ENCODE peak calls at places on chromosomes 11 and 22, in seven cellular contexts. O is erythroblast, Q is GM12878, H is A549, F is lower leg skin, G is ovary, T is Peyer's patch. Z is an unnamed sample.

GRCh38 chr11:119432484-119433368 is 9.8 kb upstream of the THY1 start:
- DNase-seq in O (no peak), Q (no peak), H (no peak), F (no peak), G (no peak), T (no peak), Z (no peak)

GRCh38 chr11:97557399-97557798 is 1167.6 kb downstream of the JRKL start:
- DNase-seq in O (peak; percentile 21), Q (no peak), H (no peak), F (no peak), G (no peak), T (no peak), Z (no peak)

GRCh38 chr11:74057251-74058151 is 48.6 kb upstream of the UCP3 start:
- DNase-seq in O (peak; percentile 48), Q (no peak), H (peak; percentile 29), F (no peak), G (no peak), T (no peak), Z (peak; percentile 38)

GRCh38 chr11:68838572-68838964 is 3.1 kb downstream of the CPT1A start:
- DNase-seq in O (peak; percentile 64), Q (no peak), H (no peak), F (no peak), G (peak; percentile 67), T (peak; percentile 31), Z (no peak)

GRCh38 chr22:45923812-45924211 is 53.1 kb downstream of the WNT7B start:
- DNase-seq in O (no peak), Q (no peak), H (no peak), F (no peak), G (no peak), T (no peak), Z (no peak)

GRCh38 chr11:95375451-95375850 is 144.4 kb upstream of the SESN3 start:
- DNase-seq in O (no peak), Q (no peak), H (no peak), F (no peak), G (no peak), T (no peak), Z (no peak)

GRCh38 chr22:37316875-37317371 is 34.6 kb downstream of the CYTH4 start:
- DNase-seq in O (peak; percentile 79), Q (no peak), H (peak; percentile 84), F (peak; percentile 57), G (peak; percentile 67), T (peak; percentile 70), Z (peak; percentile 82)

GRCh38 chr11:79018371-79018849 is 422.4 kb downstream of the TENM4 start:
- DNase-seq in O (no peak), Q (no peak), H (no peak), F (no peak), G (peak; percentile 30), T (no peak), Z (peak; percentile 29)

GRCh38 chr22:32997295-32997694 is 60.9 kb downstream of the SYN3 start:
- DNase-seq in O (no peak), Q (no peak), H (no peak), F (no peak), G (no peak), T (no peak), Z (no peak)

GRCh38 chr11:129077191-129077590 is 114.9 kb downstream of the ARHGAP32 start:
- DNase-seq in O (no peak), Q (no peak), H (no peak), F (no peak), G (no peak), T (no peak), Z (no peak)

GRCh38 chr11:11461473-11461872 is 108.4 kb upstream of the CSNK2A3 start:
- DNase-seq in O (no peak), Q (no peak), H (no peak), F (no peak), G (no peak), T (no peak), Z (no peak)

GRCh38 chr22:37910863-37911262 is 4.8 kb downstream of the MICALL1 start:
- DNase-seq in O (no peak), Q (no peak), H (no peak), F (no peak), G (no peak), T (no peak), Z (no peak)

GRCh38 chr11:80617156-80617555 is 1176.3 kb upstream of the TENM4 start:
- DNase-seq in O (no peak), Q (no peak), H (no peak), F (no peak), G (no peak), T (no peak), Z (no peak)

GRCh38 chr11:70743941-70744351 is 345.6 kb downstream of the CTTN start:
- DNase-seq in O (no peak), Q (no peak), H (no peak), F (no peak), G (no peak), T (no peak), Z (no peak)

DNA sequence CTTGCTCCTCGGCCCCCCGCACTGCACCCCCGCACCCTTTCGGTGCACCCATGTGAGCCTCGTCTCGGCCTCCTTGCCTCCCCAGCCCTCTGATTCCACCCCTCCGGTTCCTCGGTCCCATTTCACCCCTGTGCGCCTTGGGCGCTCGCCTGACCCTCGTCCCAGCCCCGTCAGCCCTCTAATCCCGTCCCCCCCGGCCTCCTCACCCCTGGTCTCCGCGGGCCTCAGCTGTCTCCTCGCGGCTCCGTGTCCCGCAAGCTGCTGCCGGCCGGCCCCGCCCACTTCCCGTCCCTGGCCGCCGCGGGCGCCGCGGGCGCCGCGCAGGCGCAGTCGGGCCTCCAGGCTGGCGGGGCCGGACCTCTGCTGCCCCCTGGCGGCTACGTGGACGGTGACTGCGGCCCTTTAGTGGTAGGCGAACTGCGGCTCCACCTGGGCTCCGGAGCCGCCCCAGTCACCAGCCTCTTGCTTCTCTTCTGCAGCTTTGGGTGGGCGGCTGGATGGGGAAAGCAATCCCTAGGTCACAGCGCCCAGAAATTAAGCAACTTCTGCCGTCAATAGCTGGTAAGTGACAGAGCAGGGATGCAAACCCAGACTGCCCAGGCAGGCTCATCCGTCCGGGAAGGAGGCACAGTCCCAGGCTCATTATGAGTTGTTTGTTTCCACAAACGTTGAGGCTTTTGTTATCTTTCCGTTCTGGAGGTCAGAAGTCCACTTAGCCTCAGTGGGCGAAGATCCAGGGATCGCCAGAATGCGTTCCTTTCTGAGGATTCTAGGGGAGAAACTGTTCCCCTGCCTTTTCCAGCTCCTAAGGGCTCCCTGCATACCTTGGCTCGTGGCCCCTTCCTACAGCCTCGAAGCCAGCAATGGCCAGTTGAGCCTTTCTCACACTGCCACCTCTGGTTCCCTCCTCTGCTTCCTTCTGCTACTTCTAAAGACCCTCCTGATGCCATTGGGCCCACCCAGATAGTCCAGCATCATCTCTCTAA is at the start of gene PPM1F:
- DNase-seq in O (peak; percentile 93), Q (peak; percentile 8), H (peak; percentile 51), F (peak; percentile 80), G (peak; percentile 86), T (peak; percentile 85), Z (peak; percentile 73)
- TF ChIP-seq POLR2A in O (no peak), Q (peak; percentile 67), H (peak; percentile 41), F (no peak), G (no peak), T (no peak), Z (peak; percentile 53)

DNA sequence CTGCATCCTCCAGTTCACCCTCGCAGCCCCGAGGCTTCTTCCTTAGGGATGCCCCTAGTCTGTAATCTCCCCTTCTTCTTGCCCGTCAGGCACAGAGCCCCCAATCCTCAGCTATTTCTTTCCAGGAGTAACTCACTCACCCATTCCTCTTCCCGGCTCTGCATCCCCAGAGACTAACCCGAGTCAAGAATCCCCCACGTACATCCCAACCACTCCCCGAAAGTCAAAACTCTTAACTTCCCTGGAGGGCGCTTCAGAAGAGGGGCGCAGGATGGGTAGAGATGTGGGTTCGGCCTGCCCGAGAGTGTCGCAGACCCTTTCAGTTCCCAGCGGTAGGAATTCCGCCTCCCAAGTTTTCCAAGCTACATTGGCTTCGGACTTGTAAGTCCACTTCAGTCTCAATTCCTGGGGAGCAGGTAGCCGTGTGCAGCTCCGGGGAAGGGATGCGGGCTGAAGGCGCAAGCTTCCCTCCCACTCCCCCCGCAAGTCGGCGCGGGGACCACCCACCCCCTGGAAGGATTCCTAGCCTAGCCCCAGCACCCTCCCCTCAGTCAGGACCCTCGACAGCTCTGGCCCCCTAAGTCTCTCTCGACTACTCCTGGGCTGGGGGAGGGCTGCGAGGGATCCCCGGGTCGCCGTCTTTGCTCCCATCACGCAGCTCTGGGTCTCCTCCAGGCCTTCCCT is 871 bp downstream of the BDNF start:
- DNase-seq in O (no peak), Q (no peak), H (no peak), F (no peak), G (no peak), T (no peak), Z (no peak)
- TF ChIP-seq POLR2A in O (no peak), Q (no peak), H (no peak), F (no peak), G (no peak), T (no peak), Z (no peak)

DNA sequence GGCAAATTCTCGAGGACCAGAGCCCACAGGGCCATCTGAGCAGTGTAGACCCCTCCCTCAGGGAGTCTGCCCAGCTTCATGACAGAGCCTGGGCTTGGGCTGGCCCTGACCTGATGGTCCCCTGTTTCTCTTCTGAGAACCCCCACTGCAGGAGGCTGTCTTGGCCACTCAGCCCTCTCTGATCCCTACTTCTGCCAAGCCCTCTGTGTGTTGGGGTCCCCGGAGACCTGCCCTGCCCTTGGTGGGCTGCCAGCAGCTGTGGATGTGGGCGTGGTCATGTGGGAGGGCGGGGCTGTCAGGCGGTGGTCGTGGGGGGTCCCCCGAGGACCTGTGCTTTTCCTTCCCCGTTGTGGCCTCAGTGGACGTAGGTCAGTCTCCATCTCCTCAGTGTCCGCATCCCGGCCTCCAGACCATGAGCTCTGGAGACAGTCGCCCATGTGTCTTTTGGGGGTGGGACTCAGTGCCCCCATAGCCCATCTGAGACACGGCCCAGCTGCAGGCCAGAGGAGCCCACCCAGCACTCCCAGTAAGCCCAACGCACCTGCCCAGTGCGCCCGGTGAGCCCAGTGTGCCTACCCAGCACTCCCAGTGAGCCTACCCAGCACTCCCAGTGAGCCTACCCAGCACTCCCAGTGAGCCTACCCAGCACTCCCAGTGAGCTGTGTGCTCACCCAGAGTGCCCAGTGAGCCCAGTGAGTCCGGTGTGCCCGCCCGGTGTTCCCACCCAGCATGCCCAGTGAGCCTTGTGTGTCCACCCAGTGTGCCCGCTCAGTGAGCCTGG is 409.2 kb downstream of the TBC1D22A start:
- DNase-seq in O (no peak), Q (no peak), H (no peak), F (no peak), G (peak; percentile 12), T (no peak), Z (no peak)
- TF ChIP-seq POLR2A in O (no peak), Q (peak; percentile 9), H (no peak), F (no peak), G (no peak), T (no peak), Z (no peak)

GRCh38 chr22:31248965-31249940 is 37.2 kb downstream of the LIMK2 start:
- DNase-seq in O (no peak), Q (no peak), H (no peak), F (peak; percentile 60), G (peak; percentile 38), T (no peak), Z (no peak)

GRCh38 chr22:31247726-31248125 is 35.6 kb downstream of the LIMK2 start:
- DNase-seq in O (no peak), Q (no peak), H (no peak), F (no peak), G (no peak), T (no peak), Z (no peak)

GRCh38 chr22:31246687-31247086 is 34.6 kb downstream of the LIMK2 start:
- DNase-seq in O (no peak), Q (no peak), H (no peak), F (no peak), G (no peak), T (no peak), Z (no peak)

GRCh38 chr22:31250740-31251330 is 38.7 kb downstream of the LIMK2 start:
- DNase-seq in O (no peak), Q (no peak), H (no peak), F (no peak), G (no peak), T (no peak), Z (no peak)

GRCh38 chr22:31248138-31248745 is 36.1 kb downstream of the LIMK2 start:
- DNase-seq in O (peak; percentile 54), Q (no peak), H (no peak), F (peak; percentile 77), G (peak; percentile 82), T (peak; percentile 51), Z (peak; percentile 68)
- TF ChIP-seq POLR2A in O (no peak), Q (peak; percentile 46), H (no peak), F (no peak), G (peak; percentile 34), T (no peak), Z (peak; percentile 50)

Z was measured in H54.